ENCODE peak calls at places on chromosomes 3 and 15, in four cellular contexts. D is NCI-H2107, K is LoVo, T is AG08395. C is an unnamed sample.

GRCh38 chr3:146037697-146038096 is 123.3 kb downstream of the PLOD2 start:
- DNase-seq in K (no peak), T (peak; percentile 11), D (no peak), C (no peak)

GRCh38 chr15:98776607-98777281 is 128.4 kb downstream of the IGF1R start:
- DNase-seq in T (peak; percentile 77), K (no peak), D (peak; percentile 30), C (no peak)

GRCh38 chr15:90047956-90048575 is 46.9 kb downstream of the ZNF710 start:
- DNase-seq in K (no peak), T (no peak), D (no peak), C (no peak)

GRCh38 chr3:144167634-144168033 is 196.0 kb downstream of the DIPK2A start:
- DNase-seq in K (no peak), T (no peak), D (no peak), C (no peak)

GRCh38 chr3:171704814-171705213 is 105.5 kb downstream of the PLD1 start:
- DNase-seq in D (no peak), T (no peak), K (no peak), C (no peak)

GRCh38 chr15:32641517-32642059 is at the start of gene SCG5:
- DNase-seq in D (peak; percentile 18), T (no peak), K (no peak), C (no peak)

GRCh38 chr15:68639926-68640600 is 61.3 kb downstream of the CORO2B start:
- DNase-seq in D (no peak), T (no peak), K (no peak), C (no peak)

GRCh38 chr3:27714692-27715453 is 7.2 kb downstream of the EOMES start:
- DNase-seq in T (no peak), D (no peak), K (peak; percentile 63), C (peak; percentile 42)

GRCh38 chr15:89371145-89372044 is 36.8 kb upstream of the POLG start:
- DNase-seq in K (no peak), D (no peak), T (peak; percentile 39), C (no peak)

GRCh38 chr15:56537881-56538280 is 72.9 kb upstream of the MNS1 start:
- DNase-seq in K (no peak), D (no peak), T (no peak), C (no peak)

GRCh38 chr15:32994810-32995424 is 199.6 kb downstream of the FMN1 start:
- DNase-seq in K (peak; percentile 4), D (no peak), T (peak; percentile 49), C (no peak)

GRCh38 chr15:73982251-73982962 is 9.7 kb downstream of the STOML1 start:
- DNase-seq in T (peak; percentile 86), K (no peak), D (no peak), C (peak; percentile 75)

C was measured in Calu3.